ENCODE peak calls at places on chromosomes 3 and 15, in six cellular contexts. C is A549, T is HepG2, L is K562, B is H1, P is endothelial cell of umbilical vein. F is an unnamed sample.

GRCh38 chr15:79439236-79439635 is 7.1 kb downstream of the MINAR1 start:
- DNase-seq in C (no peak), T (no peak), L (no peak), B (no peak), P (no peak), F (no peak)

GRCh38 chr15:36428102-36428845 is 151.2 kb upstream of the CDIN1 start:
- DNase-seq in C (peak), T (peak), L (peak), B (no peak), P (peak), F (no peak)

GRCh38 chr3:67617518-67617917 is 36.9 kb downstream of the SUCLG2 start:
- DNase-seq in C (no peak), T (no peak), L (no peak), B (no peak), P (no peak), F (no peak)

GRCh38 chr3:194622621-194623360 is 10.4 kb downstream of the TMEM44 start:
- DNase-seq in C (no peak), T (no peak), L (no peak), B (no peak), P (no peak), F (no peak)

GRCh38 chr15:33068531-33068990 is 126.0 kb downstream of the FMN1 start:
- DNase-seq in C (peak), T (peak), L (no peak), B (no peak), P (no peak), F (no peak)

GRCh38 chr3:62597481-62597880 is 224.1 kb upstream of the FEZF2 start:
- DNase-seq in C (no peak), T (no peak), L (no peak), B (no peak), P (no peak), F (no peak)

GRCh38 chr3:100141576-100141975 is 27.3 kb upstream of the FILIP1L start:
- DNase-seq in C (no peak), T (no peak), L (no peak), B (no peak), P (no peak), F (no peak)

GRCh38 chr3:53255360-53255774 is 455 bp downstream of the TKT start:
- DNase-seq in C (no peak), T (no peak), L (no peak), B (no peak), P (peak), F (no peak)

GRCh38 chr15:32993285-32993684 is 201.2 kb downstream of the FMN1 start:
- DNase-seq in C (no peak), T (no peak), L (no peak), B (no peak), P (no peak), F (no peak)

GRCh38 chr15:82808634-82809041 is 790 bp upstream of the WHAMM start:
- DNase-seq in C (no peak), T (peak), L (no peak), B (peak), P (no peak), F (no peak)

GRCh38 chr15:32952901-32953889 is 235.4 kb downstream of the GREM1 start:
- DNase-seq in C (no peak), T (no peak), L (no peak), B (peak), P (no peak), F (no peak)

GRCh38 chr15:95922431-95922830 is 408.1 kb upstream of the NR2F2 start:
- DNase-seq in C (no peak), T (peak), L (no peak), B (no peak), P (no peak), F (no peak)

GRCh38 chr3:8959683-8960082 is 3.6 kb downstream of the RAD18 start:
- DNase-seq in C (no peak), T (no peak), L (no peak), B (no peak), P (no peak), F (no peak)

GRCh38 chr3:180466401-180467005 is 135.5 kb upstream of the TTC14 start:
- DNase-seq in C (no peak), T (no peak), L (no peak), B (no peak), P (no peak), F (no peak)

GRCh38 chr3:44045476-44046275 is 196.0 kb upstream of the TOPAZ1 start:
- DNase-seq in C (no peak), T (no peak), L (no peak), B (no peak), P (no peak), F (no peak)

GRCh38 chr15:63906266-63906584 is 72.5 kb upstream of the HERC1 start:
- DNase-seq in C (no peak), T (no peak), L (no peak), B (no peak), P (no peak), F (no peak)

GRCh38 chr3:189773056-189773455 is 141.9 kb downstream of the TP63 start:
- DNase-seq in C (no peak), T (no peak), L (no peak), B (no peak), P (peak), F (no peak)

GRCh38 chr3:149576071-149576564 is 81.7 kb downstream of the WWTR1 start:
- DNase-seq in C (peak), T (peak), L (peak), B (no peak), P (peak), F (no peak)

GRCh38 chr3:62178739-62179600 is 194.4 kb downstream of the FEZF2 start:
- DNase-seq in C (no peak), T (no peak), L (no peak), B (no peak), P (no peak), F (no peak)

GRCh38 chr3:101039285-101039684 is 46.1 kb upstream of the ABI3BP start:
- DNase-seq in C (no peak), T (no peak), L (no peak), B (no peak), P (no peak), F (no peak)

GRCh38 chr3:146382386-146382785 is 87.0 kb downstream of the PLSCR2 start:
- DNase-seq in C (peak), T (peak), L (no peak), B (no peak), P (peak), F (peak)

GRCh38 chr15:62223020-62223419 is 57.9 kb upstream of the C2CD4B start:
- DNase-seq in C (no peak), T (no peak), L (no peak), B (no peak), P (no peak), F (no peak)

GRCh38 chr3:5192568-5193319 is 5.2 kb downstream of the EDEM1 start:
- DNase-seq in C (no peak), T (no peak), L (no peak), B (no peak), P (no peak), F (no peak)

GRCh38 chr15:94348084-94348483 is 116.7 kb downstream of the MCTP2 start:
- DNase-seq in C (no peak), T (no peak), L (no peak), B (no peak), P (no peak), F (no peak)

GRCh38 chr3:156677120-156677479 is 2.7 kb downstream of the TIPARP start:
- DNase-seq in C (no peak), T (no peak), L (no peak), B (no peak), P (no peak), F (no peak)

GRCh38 chr3:37926611-37927010 is 64.0 kb upstream of the VILL start:
- DNase-seq in C (no peak), T (no peak), L (no peak), B (no peak), P (no peak), F (no peak)

GRCh38 chr3:39705351-39705900 is 104.0 kb upstream of the MYRIP start:
- DNase-seq in C (no peak), T (no peak), L (no peak), B (no peak), P (peak), F (no peak)

GRCh38 chr3:129596194-129597086 is 10.0 kb downstream of the PLXND1 start:
- DNase-seq in C (no peak), T (peak), L (peak), B (no peak), P (peak), F (no peak)

GRCh38 chr3:138862924-138863775 is 28.4 kb upstream of the PIK3CB start:
- DNase-seq in C (peak), T (peak), L (peak), B (peak), P (peak), F (peak)

GRCh38 chr3:140086642-140087041 is 151.7 kb downstream of the CLSTN2 start:
- DNase-seq in C (no peak), T (no peak), L (no peak), B (no peak), P (no peak), F (no peak)

DNA sequence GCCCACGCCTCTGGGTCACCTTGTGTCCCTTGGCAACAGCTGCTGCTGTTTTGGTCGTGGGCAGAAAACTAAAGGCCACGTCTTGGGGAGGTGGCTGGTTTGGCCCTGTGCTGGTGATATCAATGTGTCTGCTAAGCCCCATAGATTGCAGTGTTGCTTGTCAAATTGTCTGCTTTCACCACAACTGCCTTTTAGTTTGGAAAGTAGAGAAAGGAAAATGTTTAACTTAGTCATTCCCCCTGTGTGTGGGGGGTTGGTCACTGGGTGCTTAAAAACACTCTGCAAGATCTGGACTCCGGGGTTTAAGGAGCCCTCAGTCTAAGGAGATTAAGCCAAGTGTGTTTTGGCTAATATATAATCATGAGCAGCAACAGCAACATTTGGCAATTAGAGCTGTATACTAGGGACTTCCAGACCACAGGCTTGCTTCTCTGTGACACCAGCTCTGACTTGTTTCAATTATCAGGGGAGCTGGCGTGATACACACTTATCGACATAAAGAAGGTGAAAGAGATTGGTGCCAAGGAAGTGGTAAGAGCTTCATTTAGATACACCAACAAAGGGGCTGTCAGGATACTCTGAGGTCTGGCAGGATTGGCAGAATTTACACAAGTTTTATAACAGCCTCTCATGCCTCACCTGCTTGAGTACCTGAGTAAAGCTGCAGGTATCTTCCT is 3.5 kb downstream of the SMAD3 start:
- DNase-seq in C (no peak), T (no peak), L (no peak), B (no peak), P (peak), F (no peak)
- TF ChIP-seq JUN in C (no peak), T (no peak), L (no peak), B (no peak), P (no peak), F (no peak)

GRCh38 chr3:141243295-141243707 is 11.7 kb downstream of the PXYLP1 start:
- DNase-seq in C (no peak), T (no peak), L (peak), B (peak), P (no peak), F (no peak)
- TF ChIP-seq JUN in C (no peak), T (no peak), L (peak), B (no peak), P (no peak), F (no peak)

DNA sequence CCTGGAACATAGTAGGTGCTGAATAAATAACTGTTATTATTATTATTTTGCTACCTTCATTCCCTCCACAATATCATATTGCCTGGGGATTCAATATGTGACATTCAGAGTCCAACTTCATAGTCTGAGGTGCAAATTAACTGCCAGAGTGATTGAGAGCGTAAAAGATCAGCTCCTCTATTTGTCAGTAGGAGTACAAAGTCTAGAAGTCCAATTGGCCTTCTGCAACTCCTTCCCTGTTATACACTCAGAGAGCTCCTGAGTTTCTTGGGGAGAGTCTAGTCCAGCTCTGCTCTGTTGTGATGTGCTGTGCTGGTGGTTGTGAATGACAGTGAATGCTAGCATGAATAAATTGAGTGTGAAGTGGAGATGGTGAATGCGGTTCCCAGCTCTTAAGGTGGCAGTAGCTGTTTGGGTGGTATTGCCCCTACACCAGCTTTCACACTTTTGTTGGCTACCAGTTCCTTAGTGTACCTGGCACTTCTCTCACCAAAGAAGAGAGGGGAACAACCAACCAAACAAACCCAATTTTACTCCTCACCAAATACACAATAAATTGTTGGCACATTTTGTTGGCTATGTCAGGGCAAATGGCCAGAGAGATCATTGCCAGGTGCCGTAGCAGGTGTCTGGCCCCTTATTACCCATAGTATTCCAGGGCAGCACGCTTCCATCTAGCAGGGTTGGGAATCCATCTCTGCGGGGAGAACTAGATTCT is 270.1 kb upstream of the TBL1XR1 start:
- DNase-seq in C (no peak), T (no peak), L (no peak), B (no peak), P (no peak), F (no peak)
- TF ChIP-seq JUN in C (no peak), T (no peak), L (no peak), B (no peak), P (no peak), F (no peak)

DNA sequence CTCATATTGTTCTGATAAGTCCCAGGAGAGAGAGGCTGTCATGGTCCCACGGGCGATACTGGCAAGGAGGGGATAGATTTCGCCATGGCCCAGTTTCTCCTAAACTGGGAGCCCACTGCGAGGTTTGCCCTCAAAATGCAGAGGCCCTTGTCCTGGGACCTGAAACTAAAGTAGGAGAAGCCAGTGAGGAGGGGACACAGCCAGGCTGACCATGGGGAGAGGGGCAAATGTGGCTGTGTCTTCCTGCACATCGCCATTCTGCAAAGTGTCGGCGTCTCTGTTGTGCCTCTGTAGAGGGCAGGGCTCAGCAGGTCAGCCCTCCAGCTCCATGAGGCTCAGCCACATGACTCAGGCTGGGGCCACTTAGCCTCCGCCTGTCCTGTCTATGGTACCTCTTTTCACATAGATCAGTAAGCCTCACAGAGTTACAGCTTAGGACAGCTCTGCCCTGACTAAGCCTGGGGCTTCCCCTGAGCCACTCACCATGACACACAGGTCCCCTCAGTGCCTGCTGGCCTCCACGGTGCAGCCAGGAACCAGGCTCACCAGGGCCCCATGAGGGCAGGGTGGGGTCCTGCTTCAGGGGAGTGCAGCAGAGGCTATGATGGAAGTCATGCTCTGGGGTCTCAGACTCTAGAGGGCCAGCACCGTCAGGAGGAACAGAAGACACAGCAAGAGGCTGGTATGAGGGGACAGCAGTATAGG is 28.6 kb upstream of the PLXNA1 start:
- DNase-seq in C (no peak), T (no peak), L (no peak), B (no peak), P (no peak), F (peak)
- TF ChIP-seq JUN in C (no peak), T (no peak), L (no peak), B (no peak), P (no peak), F (no peak)